ENCODE peak calls at places on chromosomes 3 and 15, in five cellular contexts. T is neuronal stem cell, R is H9, H is H1, X is mesenchymal stem cell. F is an unnamed sample.

GRCh38 chr3:30724863-30725262 is 118.5 kb downstream of the TGFBR2 start:
- DNase-seq in R (no peak), T (no peak), X (no peak), H (no peak), F (no peak)

GRCh38 chr3:73028803-73029202 is 32.2 kb downstream of the PPP4R2 start:
- DNase-seq in T (no peak), X (no peak), H (no peak), R (no peak), F (no peak)

GRCh38 chr15:42385206-42385979 is 26.1 kb downstream of the CAPN3 start:
- DNase-seq in T (peak), R (peak), H (peak), X (peak), F (no peak)

GRCh38 chr15:94306700-94307650 is 75.6 kb downstream of the MCTP2 start:
- DNase-seq in X (peak), H (no peak), R (no peak), T (no peak), F (peak)

GRCh38 chr3:188084751-188085595 is 69.0 kb upstream of the LPP start:
- DNase-seq in X (no peak), R (peak), T (no peak), H (no peak), F (no peak)

GRCh38 chr15:45630958-45631691 is 3.7 kb upstream of the SQOR start:
- DNase-seq in R (no peak), X (peak), T (no peak), H (no peak), F (peak)

GRCh38 chr3:165797551-165797950 is 39.7 kb downstream of the BCHE start:
- DNase-seq in H (no peak), X (no peak), T (no peak), R (no peak), F (no peak)

GRCh38 chr3:45943207-45943846 is at the start of gene CXCR6:
- DNase-seq in H (no peak), T (no peak), X (no peak), R (no peak), F (no peak)

GRCh38 chr3:69930564-69930963 is 69.0 kb upstream of the SAMMSON start:
- DNase-seq in R (no peak), T (no peak), H (no peak), X (no peak), F (no peak)

GRCh38 chr15:71328453-71328852 is 213.2 kb downstream of the THSD4 start:
- DNase-seq in H (no peak), R (no peak), T (no peak), X (no peak), F (no peak)

GRCh38 chr3:147120029-147120428 is 286.3 kb downstream of the ZIC4 start:
- DNase-seq in H (no peak), T (no peak), R (no peak), X (peak), F (no peak)

GRCh38 chr3:147118611-147119010 is 287.7 kb downstream of the ZIC4 start:
- DNase-seq in H (no peak), X (no peak), T (no peak), R (no peak), F (no peak)

GRCh38 chr3:147113293-147114045 is 292.9 kb downstream of the ZIC4 start:
- DNase-seq in R (no peak), X (peak), T (no peak), H (no peak), F (no peak)

GRCh38 chr3:147117631-147118030 is 288.7 kb downstream of the ZIC4 start:
- DNase-seq in R (no peak), T (no peak), X (no peak), H (no peak), F (no peak)

GRCh38 chr3:147119346-147119745 is 287.0 kb downstream of the ZIC4 start:
- DNase-seq in R (no peak), X (peak), T (no peak), H (no peak), F (no peak)
- H3K18ac ChIP-seq in R (no peak), X (no peak), T (no peak), H (no peak), F (no peak)

GRCh38 chr3:23807161-23808015 is 1.6 kb downstream of the UBE2E1 start:
- DNase-seq in X (peak), H (no peak), R (no peak), T (no peak), F (peak)
- H3K14ac ChIP-seq in X (no peak), H (no peak), R (peak), T (no peak), F (peak)

GRCh38 chr3:61605589-61606175 is 44.3 kb downstream of the PTPRG start:
- DNase-seq in H (no peak), X (no peak), R (no peak), T (no peak), F (no peak)
- H2BK12ac ChIP-seq in H (no peak), X (no peak), R (no peak), T (no peak), F (no peak)

DNA sequence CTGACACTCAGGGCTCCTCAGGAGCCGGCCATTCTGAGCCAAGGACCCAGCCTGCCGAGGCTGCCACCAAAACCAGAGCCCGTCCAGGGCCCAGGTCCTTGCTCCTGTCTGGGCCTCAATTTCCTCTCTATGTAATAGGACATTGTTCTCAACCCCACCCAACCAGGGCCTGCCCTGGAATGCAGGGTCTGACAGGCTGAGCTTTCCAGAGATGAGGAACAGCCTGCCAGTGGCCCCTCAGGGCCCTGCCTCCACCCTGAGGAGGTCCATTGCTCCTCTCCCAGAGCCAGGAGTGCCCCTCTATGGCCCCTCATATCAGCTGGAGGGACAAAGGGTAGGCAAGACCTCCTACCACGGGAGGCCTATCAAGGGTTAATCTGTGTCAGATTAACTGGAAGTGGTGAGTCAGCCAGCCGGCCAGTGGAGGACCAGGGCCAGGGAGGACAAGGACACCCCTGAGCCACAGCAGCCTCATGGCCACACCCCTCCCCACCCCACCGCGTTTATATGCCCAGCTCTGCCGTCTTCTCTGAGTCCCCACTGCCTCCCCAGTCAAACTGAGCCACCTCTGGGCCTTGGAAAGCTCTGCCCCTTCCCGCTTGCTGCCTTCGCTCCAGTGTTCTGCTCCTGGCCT is 6.3 kb downstream of the CCDC33 start:
- DNase-seq in R (no peak), T (no peak), H (no peak), X (peak), F (no peak)
- H3K18ac ChIP-seq in R (no peak), T (peak), H (peak), X (peak), F (no peak)

GRCh38 chr15:96334705-96335428 is 4.4 kb downstream of the NR2F2 start:
- DNase-seq in R (no peak), H (no peak), T (no peak), X (peak), F (no peak)

GRCh38 chr15:96337354-96337990 is 7.0 kb downstream of the NR2F2 start:
- DNase-seq in X (no peak), H (no peak), T (no peak), R (no peak), F (no peak)

GRCh38 chr15:96335429-96335807 is 4.9 kb downstream of the NR2F2 start:
- DNase-seq in T (peak), X (peak), R (no peak), H (no peak), F (no peak)

GRCh38 chr15:96336643-96337353 is 6.3 kb downstream of the NR2F2 start:
- DNase-seq in T (peak), R (no peak), H (no peak), X (peak), F (no peak)

DNA sequence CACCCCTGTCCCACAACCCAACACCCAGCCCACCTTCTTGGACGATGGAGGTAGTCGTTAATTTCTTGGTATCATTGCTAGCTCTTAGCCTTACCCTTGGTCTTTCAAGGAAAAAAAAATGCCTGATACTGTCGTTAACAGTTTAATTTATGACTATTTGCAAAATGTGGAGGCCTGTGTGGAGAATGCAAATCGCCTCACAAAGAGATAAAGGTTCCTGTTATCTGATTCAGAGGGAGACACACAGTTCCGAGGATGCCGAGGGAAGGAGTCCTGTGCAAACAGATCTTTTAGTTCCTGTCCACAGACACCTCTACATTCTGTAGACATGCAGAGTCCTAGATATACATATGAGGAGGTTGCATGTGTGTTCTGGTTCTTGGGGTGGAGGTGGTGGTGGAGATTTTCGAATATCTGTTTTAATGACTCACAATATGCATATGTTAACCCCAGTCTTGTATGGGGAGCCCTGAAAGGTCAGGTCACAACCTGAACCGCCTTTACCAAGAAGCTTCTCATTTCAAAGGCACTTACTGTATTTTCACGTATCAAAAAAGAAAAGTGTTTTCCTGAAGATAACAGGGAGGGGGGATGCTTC is 5.6 kb downstream of the NR2F2 start:
- DNase-seq in H (no peak), X (peak), T (peak), R (no peak), F (no peak)
- H3K14ac ChIP-seq in H (no peak), X (peak), T (no peak), R (no peak), F (no peak)

F was measured in trophoblast cell.